ENCODE peak calls at places on chromosomes 2 and 18, in eight cellular contexts. One of them, this sample, is unnamed.

GRCh38 chr18:79589601-79590091 is 90.0 kb upstream of the CTDP1 start:
- DNase-seq in Panc1: no peak
- DNase-seq in fibroblast of lung: no peak
- DNase-seq in PC-9: no peak
- DNase-seq in upper lobe of right lung: peak; percentile 60
- DNase-seq in CD8-positive, alpha-beta T cell: no peak
- DNase-seq in heart right ventricle: no peak
- DNase-seq in mesendoderm: no peak
- DNase-seq in this sample: no peak

GRCh38 chr2:174764281-174765063 is at the start of gene CHRNA1:
- DNase-seq in upper lobe of right lung: no peak
- DNase-seq in mesendoderm: no peak
- DNase-seq in heart right ventricle: no peak
- DNase-seq in CD8-positive, alpha-beta T cell: no peak
- DNase-seq in PC-9: no peak
- DNase-seq in fibroblast of lung: peak; percentile 34
- DNase-seq in Panc1: no peak
- DNase-seq in this sample: no peak

GRCh38 chr2:38957972-38958371 is 68.3 kb downstream of the ARHGEF33 start:
- DNase-seq in upper lobe of right lung: no peak
- DNase-seq in fibroblast of lung: no peak
- DNase-seq in PC-9: no peak
- DNase-seq in CD8-positive, alpha-beta T cell: no peak
- DNase-seq in heart right ventricle: no peak
- DNase-seq in Panc1: no peak
- DNase-seq in mesendoderm: no peak
- DNase-seq in this sample: no peak

GRCh38 chr2:201182650-201183372 is at the start of gene CASP10:
- DNase-seq in heart right ventricle: no peak
- DNase-seq in mesendoderm: peak; percentile 95
- DNase-seq in PC-9: peak; percentile 80
- DNase-seq in Panc1: no peak
- DNase-seq in fibroblast of lung: peak; percentile 57
- DNase-seq in upper lobe of right lung: no peak
- DNase-seq in CD8-positive, alpha-beta T cell: no peak
- DNase-seq in this sample: peak; percentile 80

GRCh38 chr2:96870631-96871255 is 863 bp upstream of the SEMA4C start:
- DNase-seq in PC-9: no peak
- DNase-seq in heart right ventricle: peak; percentile 53
- DNase-seq in mesendoderm: peak; percentile 46
- DNase-seq in CD8-positive, alpha-beta T cell: peak; percentile 75
- DNase-seq in fibroblast of lung: no peak
- DNase-seq in Panc1: no peak
- DNase-seq in upper lobe of right lung: peak; percentile 79
- DNase-seq in this sample: peak; percentile 58

GRCh38 chr2:156576005-156576404 is 139.8 kb downstream of the GPD2 start:
- DNase-seq in CD8-positive, alpha-beta T cell: no peak
- DNase-seq in heart right ventricle: no peak
- DNase-seq in PC-9: no peak
- DNase-seq in Panc1: no peak
- DNase-seq in upper lobe of right lung: no peak
- DNase-seq in fibroblast of lung: no peak
- DNase-seq in mesendoderm: no peak
- DNase-seq in this sample: no peak

GRCh38 chr18:10406172-10406663 is 48.2 kb upstream of the APCDD1 start:
- DNase-seq in CD8-positive, alpha-beta T cell: no peak
- DNase-seq in fibroblast of lung: no peak
- DNase-seq in upper lobe of right lung: no peak
- DNase-seq in Panc1: no peak
- DNase-seq in heart right ventricle: no peak
- DNase-seq in PC-9: no peak
- DNase-seq in mesendoderm: peak; percentile 97
- DNase-seq in this sample: no peak

GRCh38 chr2:230319211-230319862 is 7.7 kb upstream of the SP140L start:
- DNase-seq in PC-9: no peak
- DNase-seq in mesendoderm: no peak
- DNase-seq in heart right ventricle: no peak
- DNase-seq in upper lobe of right lung: no peak
- DNase-seq in CD8-positive, alpha-beta T cell: peak; percentile 87
- DNase-seq in Panc1: no peak
- DNase-seq in fibroblast of lung: no peak
- DNase-seq in this sample: no peak

GRCh38 chr2:240643093-240643810 is 18.0 kb downstream of the GPR35 start:
- DNase-seq in mesendoderm: no peak
- DNase-seq in PC-9: no peak
- DNase-seq in Panc1: no peak
- DNase-seq in fibroblast of lung: no peak
- DNase-seq in heart right ventricle: no peak
- DNase-seq in CD8-positive, alpha-beta T cell: no peak
- DNase-seq in upper lobe of right lung: peak; percentile 57
- DNase-seq in this sample: no peak

GRCh38 chr2:1704606-1705556 is 39.4 kb downstream of the PXDN start:
- DNase-seq in Panc1: no peak
- DNase-seq in mesendoderm: peak; percentile 76
- DNase-seq in upper lobe of right lung: no peak
- DNase-seq in heart right ventricle: no peak
- DNase-seq in CD8-positive, alpha-beta T cell: no peak
- DNase-seq in fibroblast of lung: peak; percentile 41
- DNase-seq in PC-9: no peak
- DNase-seq in this sample: peak; percentile 32

GRCh38 chr2:13193900-13194299 is 477.2 kb downstream of the TRIB2 start:
- DNase-seq in CD8-positive, alpha-beta T cell: no peak
- DNase-seq in mesendoderm: peak; percentile 72
- DNase-seq in fibroblast of lung: peak; percentile 71
- DNase-seq in Panc1: peak; percentile 8
- DNase-seq in heart right ventricle: no peak
- DNase-seq in upper lobe of right lung: no peak
- DNase-seq in PC-9: no peak
- DNase-seq in this sample: peak; percentile 17

GRCh38 chr2:231900486-231900942 is 25.7 kb downstream of the NPPC start:
- DNase-seq in CD8-positive, alpha-beta T cell: peak; percentile 39
- DNase-seq in PC-9: peak; percentile 64
- DNase-seq in fibroblast of lung: peak; percentile 58
- DNase-seq in heart right ventricle: peak; percentile 79
- DNase-seq in mesendoderm: peak; percentile 90
- DNase-seq in upper lobe of right lung: peak; percentile 92
- DNase-seq in Panc1: peak; percentile 35
- DNase-seq in this sample: peak; percentile 84

GRCh38 chr2:227862227-227862740 is 9.1 kb upstream of the DAW1 start:
- DNase-seq in CD8-positive, alpha-beta T cell: no peak
- DNase-seq in upper lobe of right lung: no peak
- DNase-seq in mesendoderm: peak; percentile 62
- DNase-seq in fibroblast of lung: peak; percentile 86
- DNase-seq in heart right ventricle: no peak
- DNase-seq in Panc1: no peak
- DNase-seq in PC-9: no peak
- DNase-seq in this sample: peak; percentile 62

GRCh38 chr2:58834404-58834803 is 593.3 kb upstream of the FANCL start:
- DNase-seq in upper lobe of right lung: no peak
- DNase-seq in CD8-positive, alpha-beta T cell: no peak
- DNase-seq in heart right ventricle: peak; percentile 13
- DNase-seq in PC-9: no peak
- DNase-seq in fibroblast of lung: peak; percentile 14
- DNase-seq in mesendoderm: peak; percentile 71
- DNase-seq in Panc1: no peak
- DNase-seq in this sample: peak; percentile 61

DNA sequence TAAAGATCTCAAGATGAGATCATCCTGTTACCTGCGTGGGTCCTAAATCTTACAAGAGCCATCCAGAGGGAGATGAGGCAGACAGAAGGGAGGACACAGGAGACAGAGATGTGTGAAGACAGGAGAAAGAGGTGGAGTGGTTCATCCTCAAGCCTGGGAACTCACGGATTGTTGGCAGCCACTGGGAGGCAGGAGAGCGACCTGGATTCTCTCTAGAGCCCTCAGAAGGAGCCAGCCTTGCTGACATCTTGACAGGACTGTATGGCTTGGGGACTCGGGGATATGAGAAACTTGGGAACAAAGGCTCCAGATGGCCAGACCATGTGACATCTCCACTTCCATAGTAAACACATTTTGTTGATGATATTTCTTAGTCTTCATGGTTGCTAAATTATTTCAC is 57.7 kb upstream of the MC2R start:
- DNase-seq in PC-9: no peak
- DNase-seq in fibroblast of lung: no peak
- DNase-seq in heart right ventricle: no peak
- DNase-seq in mesendoderm: peak; percentile 55
- DNase-seq in upper lobe of right lung: no peak
- DNase-seq in Panc1: no peak
- DNase-seq in CD8-positive, alpha-beta T cell: no peak
- DNase-seq in this sample: no peak
- H3K27ac ChIP-seq in PC-9: no peak overlapping the region
- H3K27ac ChIP-seq in fibroblast of lung: no peak overlapping the region
- H3K27ac ChIP-seq in heart right ventricle: no peak overlapping the region
- H3K27ac ChIP-seq in mesendoderm: no peak overlapping the region
- H3K27ac ChIP-seq in upper lobe of right lung: no peak overlapping the region
- H3K27ac ChIP-seq in Panc1: no peak overlapping the region
- H3K27ac ChIP-seq in CD8-positive, alpha-beta T cell: no peak overlapping the region
- H3K27ac ChIP-seq in this sample: no peak overlapping the region

GRCh38 chr2:197212344-197213262 is 98.0 kb downstream of the ANKRD44 start:
- DNase-seq in Panc1: no peak
- DNase-seq in mesendoderm: no peak
- DNase-seq in fibroblast of lung: no peak
- DNase-seq in CD8-positive, alpha-beta T cell: peak; percentile 49
- DNase-seq in upper lobe of right lung: no peak
- DNase-seq in heart right ventricle: no peak
- DNase-seq in PC-9: no peak
- DNase-seq in this sample: no peak

GRCh38 chr2:197210450-197210849 is 100.1 kb downstream of the ANKRD44 start:
- DNase-seq in heart right ventricle: no peak
- DNase-seq in Panc1: no peak
- DNase-seq in CD8-positive, alpha-beta T cell: no peak
- DNase-seq in mesendoderm: peak; percentile 31
- DNase-seq in upper lobe of right lung: no peak
- DNase-seq in fibroblast of lung: no peak
- DNase-seq in PC-9: no peak
- DNase-seq in this sample: no peak

GRCh38 chr2:197209274-197209673 is 101.3 kb downstream of the ANKRD44 start:
- DNase-seq in Panc1: no peak
- DNase-seq in heart right ventricle: no peak
- DNase-seq in CD8-positive, alpha-beta T cell: no peak
- DNase-seq in PC-9: no peak
- DNase-seq in fibroblast of lung: no peak
- DNase-seq in mesendoderm: peak; percentile 4
- DNase-seq in upper lobe of right lung: no peak
- DNase-seq in this sample: no peak

GRCh38 chr2:197209742-197210408 is 100.7 kb downstream of the ANKRD44 start:
- DNase-seq in CD8-positive, alpha-beta T cell: peak; percentile 48
- DNase-seq in heart right ventricle: no peak
- DNase-seq in mesendoderm: peak; percentile 29
- DNase-seq in upper lobe of right lung: peak; percentile 57
- DNase-seq in Panc1: no peak
- DNase-seq in fibroblast of lung: no peak
- DNase-seq in PC-9: peak; percentile 50
- DNase-seq in this sample: peak; percentile 26

DNA sequence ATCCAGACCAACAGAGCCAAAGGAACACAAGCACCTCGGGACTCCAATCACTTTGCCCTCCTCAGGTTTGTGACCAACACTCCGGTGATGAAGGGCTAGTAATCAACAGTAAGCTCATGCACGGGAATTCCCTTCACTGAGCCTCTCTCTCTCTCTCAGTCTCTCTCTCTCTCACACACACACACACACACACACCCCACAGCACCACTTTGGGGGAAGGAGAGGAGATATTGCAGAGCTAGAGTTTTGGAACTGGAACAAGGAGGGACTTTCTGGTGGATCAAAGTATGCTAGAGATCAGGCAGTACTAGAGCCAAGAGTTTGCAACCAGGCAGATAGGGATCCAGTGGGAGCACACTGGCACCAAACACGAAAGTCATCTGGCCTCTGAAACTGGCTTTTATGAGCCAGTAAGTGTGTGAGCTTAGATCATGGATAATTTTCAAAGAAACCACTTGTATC is 98.7 kb downstream of the ANKRD44 start:
- DNase-seq in PC-9: no peak
- DNase-seq in mesendoderm: no peak
- DNase-seq in fibroblast of lung: no peak
- DNase-seq in Panc1: no peak
- DNase-seq in upper lobe of right lung: no peak
- DNase-seq in CD8-positive, alpha-beta T cell: peak; percentile 40
- DNase-seq in heart right ventricle: no peak
- DNase-seq in this sample: no peak
- H3K27ac ChIP-seq in PC-9: no peak overlapping the region
- H3K27ac ChIP-seq in mesendoderm: no peak overlapping the region
- H3K27ac ChIP-seq in fibroblast of lung: no peak overlapping the region
- H3K27ac ChIP-seq in Panc1: no peak overlapping the region
- H3K27ac ChIP-seq in upper lobe of right lung: peak overlapping the region; percentile 62
- H3K27ac ChIP-seq in CD8-positive, alpha-beta T cell: peak overlapping the region; percentile 34
- H3K27ac ChIP-seq in heart right ventricle: no peak overlapping the region
- H3K27ac ChIP-seq in this sample: no peak overlapping the region

DNA sequence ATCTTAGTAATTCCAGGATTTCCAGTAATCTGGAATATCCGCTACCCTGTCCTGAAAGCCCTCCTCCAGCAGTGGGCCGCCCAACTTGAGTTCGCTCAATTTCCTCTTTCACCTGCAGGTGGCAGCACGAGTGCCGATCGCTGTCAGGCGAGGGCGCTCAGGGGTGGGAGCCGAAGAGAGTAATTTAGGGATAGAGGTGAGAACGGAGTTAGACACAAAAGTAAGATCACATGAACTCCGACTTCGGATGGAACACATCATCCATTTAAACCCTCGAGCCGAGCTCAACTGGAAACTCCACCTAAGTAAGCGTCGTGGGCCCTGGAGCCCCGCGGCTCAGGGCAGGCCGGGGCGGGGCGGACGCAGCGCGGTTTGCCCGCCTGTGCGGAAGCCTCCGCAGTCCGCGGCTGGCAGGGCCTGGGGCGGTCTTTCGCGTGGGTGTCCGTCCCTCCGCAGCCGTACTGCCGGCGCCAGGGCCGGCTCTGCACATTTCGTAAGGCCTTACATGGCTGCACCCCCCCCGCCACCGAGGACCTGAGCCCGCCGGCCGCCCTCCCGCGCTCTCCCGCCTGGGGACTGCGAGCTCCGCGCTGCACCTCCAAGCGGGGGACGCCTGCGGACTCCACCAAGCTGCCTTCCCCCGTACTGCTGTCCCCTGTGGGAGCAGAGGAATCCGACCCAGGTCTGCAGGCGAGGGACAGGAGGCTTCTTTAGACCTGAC is 61.2 kb downstream of the SEMA4F start:
- DNase-seq in heart right ventricle: peak; percentile 78
- DNase-seq in Panc1: peak; percentile 67
- DNase-seq in upper lobe of right lung: peak; percentile 88
- DNase-seq in PC-9: peak; percentile 77
- DNase-seq in fibroblast of lung: peak; percentile 72
- DNase-seq in mesendoderm: peak; percentile 85
- DNase-seq in CD8-positive, alpha-beta T cell: peak; percentile 75
- DNase-seq in this sample: peak; percentile 88
- H3K27ac ChIP-seq in heart right ventricle: no peak overlapping the region
- H3K27ac ChIP-seq in Panc1: no peak overlapping the region
- H3K27ac ChIP-seq in upper lobe of right lung: no peak overlapping the region
- H3K27ac ChIP-seq in PC-9: peak overlapping the region; percentile 43
- H3K27ac ChIP-seq in fibroblast of lung: peak overlapping the region; percentile 11
- H3K27ac ChIP-seq in mesendoderm: no peak overlapping the region
- H3K27ac ChIP-seq in CD8-positive, alpha-beta T cell: no peak overlapping the region
- H3K27ac ChIP-seq in this sample: peak overlapping the region; percentile 36

DNA sequence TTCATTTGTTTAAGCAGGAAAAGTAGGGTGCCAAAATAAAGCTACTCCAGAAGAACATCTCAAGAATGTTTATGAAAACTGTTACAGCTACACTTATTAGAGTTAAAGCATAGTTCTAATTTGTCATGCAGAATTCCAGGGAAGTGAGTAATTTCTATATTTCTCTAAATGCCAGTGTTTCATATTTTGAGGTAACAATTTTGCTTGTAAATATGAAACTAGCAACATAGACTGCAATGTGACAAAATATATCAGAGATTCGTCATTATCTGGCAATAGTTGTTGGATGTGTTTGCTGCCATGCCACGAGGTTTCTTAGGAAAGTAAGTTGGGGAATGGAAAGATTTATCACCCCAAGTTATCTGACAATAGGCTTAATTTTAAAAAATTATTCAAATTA is 424.1 kb upstream of the ZEB2 start:
- DNase-seq in fibroblast of lung: peak; percentile 69
- DNase-seq in heart right ventricle: no peak
- DNase-seq in Panc1: no peak
- DNase-seq in upper lobe of right lung: no peak
- DNase-seq in mesendoderm: no peak
- DNase-seq in CD8-positive, alpha-beta T cell: no peak
- DNase-seq in PC-9: no peak
- DNase-seq in this sample: no peak
- H3K27ac ChIP-seq in fibroblast of lung: peak overlapping the region; percentile 56
- H3K27ac ChIP-seq in heart right ventricle: no peak overlapping the region
- H3K27ac ChIP-seq in Panc1: no peak overlapping the region
- H3K27ac ChIP-seq in upper lobe of right lung: no peak overlapping the region
- H3K27ac ChIP-seq in mesendoderm: no peak overlapping the region
- H3K27ac ChIP-seq in CD8-positive, alpha-beta T cell: no peak overlapping the region
- H3K27ac ChIP-seq in PC-9: no peak overlapping the region
- H3K27ac ChIP-seq in this sample: no peak overlapping the region